ENCODE peak calls at places on chromosomes 7 and 10, in four cellular contexts. A, F, P and C are unnamed samples.

GRCh38 chr7:44595934-44596635 is 10.3 kb upstream of the OGDH start:
- DNase-seq in P (no peak), F (no peak), A (no peak), C (no peak)

GRCh38 chr7:8582723-8583122 is 149.3 kb downstream of the NXPH1 start:
- DNase-seq in F (no peak), A (no peak), P (no peak), C (no peak)

GRCh38 chr7:2634265-2635145 is 2.7 kb downstream of the TTYH3 start:
- DNase-seq in P (no peak), A (no peak), F (no peak), C (no peak)

GRCh38 chr7:139661875-139662274 is 115.9 kb downstream of the HIPK2 start:
- DNase-seq in F (no peak), A (no peak), P (no peak), C (no peak)

GRCh38 chr7:92750440-92750839 is 85.9 kb downstream of the CDK6 start:
- DNase-seq in F (no peak), P (no peak), A (no peak), C (no peak)

GRCh38 chr10:5254488-5254887 is 57.9 kb downstream of the AKR1C4 start:
- DNase-seq in F (no peak), P (no peak), A (no peak), C (no peak)

GRCh38 chr7:98754041-98754479 is 115.8 kb downstream of the TMEM130 start:
- DNase-seq in A (no peak), P (peak; percentile 65), F (peak; percentile 36), C (no peak)

GRCh38 chr7:32905175-32905662 is 13.7 kb upstream of the KBTBD2 start:
- DNase-seq in F (peak; percentile 62), P (peak; percentile 83), A (no peak), C (peak; percentile 98)

GRCh38 chr7:128116740-128117139 is 85.5 kb upstream of the LRRC4 start:
- DNase-seq in P (peak; percentile 41), A (no peak), F (no peak), C (no peak)

GRCh38 chr10:33015798-33016547 is 57.9 kb upstream of the ITGB1 start:
- DNase-seq in P (no peak), F (no peak), A (no peak), C (no peak)

GRCh38 chr10:59362184-59362966 is at the start of gene FAM13C:
- DNase-seq in A (no peak), F (peak; percentile 82), P (peak; percentile 83), C (no peak)

GRCh38 chr7:68833442-68833841 is 764.8 kb upstream of the AUTS2 start:
- DNase-seq in P (no peak), A (no peak), F (no peak), C (no peak)

GRCh38 chr7:74051629-74052410 is 23.8 kb downstream of the ELN start:
- DNase-seq in F (peak; percentile 80), P (peak; percentile 74), A (no peak), C (peak; percentile 82)

GRCh38 chr7:72268090-72268489 is 144.0 kb downstream of the CALN1 start:
- DNase-seq in P (no peak), F (no peak), A (no peak), C (no peak)

GRCh38 chr10:84341538-84341856 is 13.1 kb downstream of the CCSER2 start:
- DNase-seq in F (peak; percentile 32), A (no peak), P (no peak), C (peak; percentile 30)

GRCh38 chr7:150791304-150791703 is 8.9 kb downstream of the TMEM176B start:
- DNase-seq in F (no peak), A (no peak), P (peak; percentile 23), C (no peak)

GRCh38 chr7:130152270-130153141 is 52.7 kb downstream of the TMEM209 start:
- DNase-seq in F (no peak), P (no peak), A (no peak), C (peak; percentile 20)

GRCh38 chr7:100685049-100685605 is 8.9 kb downstream of the GIGYF1 start:
- DNase-seq in A (no peak), F (no peak), P (peak; percentile 40), C (no peak)

GRCh38 chr10:89741126-89741762 is 39.9 kb downstream of the KIF20B start:
- DNase-seq in F (peak; percentile 39), P (no peak), A (no peak), C (no peak)

GRCh38 chr10:72285972-72286521 is 12.3 kb downstream of the DDIT4 start:
- DNase-seq in F (no peak), P (no peak), A (no peak), C (peak; percentile 14)

GRCh38 chr10:91557540-91558231 is 75.2 kb downstream of the PPP1R3C start:
- DNase-seq in P (no peak), F (no peak), A (no peak), C (no peak)

GRCh38 chr10:78494179-78494578 is 460.5 kb downstream of the RPS24 start:
- DNase-seq in A (no peak), F (no peak), P (no peak), C (no peak)

GRCh38 chr10:16748749-16749148 is 68.5 kb downstream of the RSU1 start:
- DNase-seq in A (no peak), F (no peak), P (no peak), C (no peak)

GRCh38 chr10:46536171-46536570 is 20.3 kb downstream of the GPRIN2 start:
- DNase-seq in P (no peak), F (peak; percentile 8), A (no peak), C (no peak)

GRCh38 chr10:122062831-122063674 is 74.1 kb downstream of the TACC2 start:
- DNase-seq in P (peak; percentile 36), F (peak; percentile 39), A (no peak), C (peak; percentile 74)

GRCh38 chr7:1459930-1460756 is 873 bp upstream of the MICALL2 start:
- DNase-seq in F (no peak), P (no peak), A (no peak), C (no peak)

GRCh38 chr7:139127648-139128047 is 18.1 kb upstream of the ZC3HAV1 start:
- DNase-seq in A (no peak), F (no peak), P (no peak), C (no peak)

GRCh38 chr7:78301361-78301760 is 502.8 kb downstream of the PHTF2 start:
- DNase-seq in A (no peak), P (no peak), F (no peak), C (no peak)

GRCh38 chr10:117684673-117685211 is 142.2 kb downstream of the EMX2 start:
- DNase-seq in A (no peak), P (peak; percentile 48), F (peak; percentile 29), C (peak; percentile 18)
- TF ChIP-seq USF1 in A (no peak), P (no peak), F (no peak), C (no peak)

DNA sequence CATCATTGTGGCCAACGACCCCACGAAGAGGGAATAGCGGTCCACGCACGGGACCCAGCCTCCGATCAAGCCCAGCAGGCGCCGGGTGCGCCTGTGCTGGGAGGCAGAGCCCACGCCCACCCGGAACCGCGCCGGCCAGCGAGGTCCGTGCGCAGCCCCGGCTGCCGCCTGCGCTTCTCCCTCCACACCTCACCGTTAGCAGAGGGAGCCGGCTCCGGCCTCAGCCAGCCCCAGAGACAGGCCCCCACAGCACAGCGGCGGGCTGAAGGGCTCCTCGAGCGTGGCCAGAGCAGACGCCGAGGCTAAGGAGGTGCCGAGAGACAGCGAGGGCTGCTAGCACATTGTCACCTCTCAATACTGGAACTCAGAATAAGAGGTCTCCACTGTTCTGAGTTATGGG is 3.6 kb downstream of the ITPRID1 start:
- DNase-seq in P (no peak), A (no peak), F (no peak), C (no peak)
- TF ChIP-seq USF1 in P (no peak), A (no peak), F (no peak), C (no peak)

DNA sequence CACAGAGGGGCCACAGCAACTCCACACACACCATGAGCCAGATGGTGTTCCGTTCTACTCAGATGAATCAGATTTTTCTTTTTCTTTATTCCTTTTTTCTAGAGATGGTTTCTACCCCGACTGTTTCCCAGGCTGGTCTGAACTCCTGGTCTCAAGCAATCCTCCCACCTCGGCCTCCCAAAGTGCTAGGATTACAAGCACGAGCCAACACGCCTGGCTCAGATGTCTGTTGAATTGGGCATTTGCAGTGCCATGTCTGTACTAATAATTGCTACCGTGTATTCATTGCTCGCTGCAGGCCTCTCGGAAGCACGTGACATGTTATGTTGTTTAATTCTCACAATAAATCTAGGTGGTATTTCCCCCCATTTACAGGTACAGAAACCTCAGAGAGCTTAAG is 67.2 kb downstream of the RABGEF1 start:
- DNase-seq in F (no peak), A (no peak), P (no peak), C (no peak)
- TF ChIP-seq USF1 in F (no peak), A (no peak), P (no peak), C (no peak)

DNA sequence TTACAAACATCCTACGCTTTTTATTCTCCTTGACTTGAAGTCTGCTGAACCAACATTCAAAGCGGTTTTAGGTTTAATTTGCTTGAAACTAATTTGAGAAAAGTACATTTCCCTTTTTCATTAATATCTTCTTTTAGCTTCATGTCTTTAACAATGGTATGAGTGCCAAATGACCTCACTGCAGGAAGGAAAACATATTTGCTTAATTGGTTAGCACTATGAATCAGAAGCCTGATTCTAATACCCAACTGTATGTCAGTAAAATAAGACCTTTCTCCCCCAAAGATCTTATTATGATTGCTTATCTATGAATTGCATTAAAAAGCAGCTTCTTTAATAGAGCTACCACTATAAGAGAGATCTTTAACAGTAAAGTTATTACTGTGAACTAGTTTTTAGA is 5.9 kb downstream of the COL1A2 start:
- DNase-seq in F (no peak), A (no peak), P (no peak), C (no peak)
- TF ChIP-seq USF1 in F (no peak), A (no peak), P (no peak), C (no peak)

DNA sequence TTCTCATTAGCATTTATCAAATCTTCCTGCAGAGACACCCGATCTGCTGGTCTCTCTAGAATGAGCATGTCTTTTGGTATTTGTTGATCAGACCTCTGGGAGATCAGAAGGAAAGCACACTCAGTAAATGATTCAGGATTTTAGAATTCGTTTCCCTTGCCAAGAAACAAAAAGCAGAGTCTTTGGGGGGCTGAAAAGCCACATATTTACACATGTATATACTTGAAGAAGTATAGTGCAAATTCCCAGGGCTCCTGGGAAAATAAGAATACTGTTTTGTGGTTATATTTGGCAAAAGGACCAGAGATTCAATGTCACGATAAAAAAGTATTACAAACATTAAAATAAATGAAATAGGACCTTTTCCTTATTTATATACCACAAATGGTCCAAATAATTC is 100.2 kb downstream of the AGMO start:
- DNase-seq in A (no peak), F (no peak), P (no peak), C (no peak)
- TF ChIP-seq USF1 in A (no peak), F (no peak), P (no peak), C (no peak)